ENCODE peak calls at places on chromosomes 6 and 20, in six cellular contexts. One of them, this sample, is unnamed.

GRCh38 chr20:62358171-62358719 is 8.9 kb downstream of the LAMA5 start:
- DNase-seq in H54: peak
- DNase-seq in adrenal gland: peak
- DNase-seq in A549: peak
- DNase-seq in ovary: no peak
- DNase-seq in GM12892: no peak
- DNase-seq in this sample: no peak

GRCh38 chr20:21557246-21557982 is 43.5 kb upstream of the NKX2-2 start:
- DNase-seq in H54: no peak
- DNase-seq in GM12892: no peak
- DNase-seq in ovary: no peak
- DNase-seq in adrenal gland: no peak
- DNase-seq in A549: no peak
- DNase-seq in this sample: no peak

GRCh38 chr6:15352884-15353283 is 107.0 kb downstream of the JARID2 start:
- DNase-seq in ovary: no peak
- DNase-seq in H54: no peak
- DNase-seq in GM12892: no peak
- DNase-seq in adrenal gland: no peak
- DNase-seq in A549: no peak
- DNase-seq in this sample: no peak

GRCh38 chr6:34067814-34068213 is 78.1 kb downstream of the GRM4 start:
- DNase-seq in adrenal gland: no peak
- DNase-seq in GM12892: no peak
- DNase-seq in ovary: no peak
- DNase-seq in A549: peak
- DNase-seq in H54: no peak
- DNase-seq in this sample: no peak

GRCh38 chr6:34994693-34995092 is 105.6 kb downstream of the ANKS1A start:
- DNase-seq in A549: no peak
- DNase-seq in ovary: no peak
- DNase-seq in GM12892: no peak
- DNase-seq in H54: no peak
- DNase-seq in adrenal gland: peak
- DNase-seq in this sample: no peak

GRCh38 chr20:49570828-49571552 is 3.1 kb upstream of the PTGIS start:
- DNase-seq in H54: no peak
- DNase-seq in A549: no peak
- DNase-seq in GM12892: no peak
- DNase-seq in ovary: no peak
- DNase-seq in adrenal gland: no peak
- DNase-seq in this sample: no peak

GRCh38 chr6:5085638-5086293 is 625 bp downstream of the PPP1R3G start:
- DNase-seq in adrenal gland: peak
- DNase-seq in H54: no peak
- DNase-seq in A549: peak
- DNase-seq in ovary: peak
- DNase-seq in GM12892: no peak
- DNase-seq in this sample: no peak

GRCh38 chr20:13212750-13213149 is 8.3 kb upstream of the ISM1 start:
- DNase-seq in A549: no peak
- DNase-seq in H54: no peak
- DNase-seq in ovary: no peak
- DNase-seq in GM12892: no peak
- DNase-seq in adrenal gland: no peak
- DNase-seq in this sample: no peak

GRCh38 chr6:142827356-142827755 is 117.6 kb downstream of the HIVEP2 start:
- DNase-seq in adrenal gland: peak
- DNase-seq in ovary: no peak
- DNase-seq in A549: no peak
- DNase-seq in H54: no peak
- DNase-seq in GM12892: no peak
- DNase-seq in this sample: no peak

GRCh38 chr6:24125980-24126379 is at the start of gene NRSN1:
- DNase-seq in A549: no peak
- DNase-seq in adrenal gland: peak
- DNase-seq in H54: no peak
- DNase-seq in GM12892: no peak
- DNase-seq in ovary: no peak
- DNase-seq in this sample: no peak

GRCh38 chr6:159107451-159108260 is 61.5 kb upstream of the FNDC1 start:
- DNase-seq in H54: no peak
- DNase-seq in adrenal gland: no peak
- DNase-seq in A549: no peak
- DNase-seq in GM12892: no peak
- DNase-seq in ovary: no peak
- DNase-seq in this sample: no peak

DNA sequence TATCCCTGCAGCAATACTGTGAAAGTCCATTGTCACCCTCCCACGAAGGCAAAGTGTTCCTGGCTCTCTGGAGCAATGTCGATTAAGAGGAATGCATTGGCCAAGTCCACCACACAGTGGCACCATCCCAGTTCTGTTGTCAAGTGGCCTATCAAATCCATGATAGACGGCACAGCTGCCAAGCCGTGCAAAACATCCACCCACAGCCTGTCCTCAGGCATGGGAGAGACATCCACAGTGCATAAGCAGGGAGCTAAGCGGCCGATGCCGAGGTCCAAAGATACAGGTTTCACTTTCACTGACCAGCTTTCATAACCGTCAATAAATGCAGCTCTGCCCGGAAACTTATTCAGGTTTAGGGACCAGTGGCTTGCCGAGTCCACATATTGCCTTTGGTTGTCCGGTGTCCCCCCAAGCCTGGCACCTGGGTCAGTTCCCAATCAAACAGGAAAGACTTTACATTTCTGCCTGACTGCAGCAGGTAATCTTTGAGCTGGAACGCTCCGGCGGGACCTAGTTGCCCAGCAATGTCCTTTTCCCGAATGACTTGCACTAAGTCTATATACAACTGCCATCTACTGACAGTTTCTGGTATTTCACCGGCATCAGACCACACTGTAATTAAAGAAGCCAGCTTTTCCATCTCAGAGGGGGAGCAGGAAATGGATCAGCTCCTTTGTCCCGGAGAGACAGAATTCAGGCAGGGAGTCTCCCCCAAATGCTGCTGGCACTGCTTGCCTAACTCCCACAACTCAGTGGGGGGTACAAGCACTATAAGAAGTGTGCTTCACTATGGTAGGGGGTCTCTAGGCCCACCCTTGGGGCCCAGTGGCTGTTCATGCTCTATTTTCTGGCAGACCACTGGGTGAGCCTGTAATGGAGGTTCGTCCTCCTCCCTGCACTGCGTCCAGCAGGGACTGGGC is 6.3 kb downstream of the ZKSCAN3 start:
- DNase-seq in H54: peak
- DNase-seq in A549: peak
- DNase-seq in GM12892: peak
- DNase-seq in adrenal gland: peak
- DNase-seq in ovary: peak
- DNase-seq in this sample: peak
- TF ChIP-seq POLR2A in H54: no peak
- TF ChIP-seq POLR2A in A549: no peak
- TF ChIP-seq POLR2A in GM12892: no peak
- TF ChIP-seq POLR2A in adrenal gland: no peak
- TF ChIP-seq POLR2A in ovary: no peak
- TF ChIP-seq POLR2A in this sample: no peak

GRCh38 chr20:57409316-57409671 is 18.1 kb downstream of the RBM38 start:
- DNase-seq in H54: no peak
- DNase-seq in adrenal gland: no peak
- DNase-seq in ovary: peak
- DNase-seq in A549: no peak
- DNase-seq in GM12892: no peak
- DNase-seq in this sample: no peak

GRCh38 chr20:57408536-57409233 is 17.5 kb downstream of the RBM38 start:
- DNase-seq in GM12892: no peak
- DNase-seq in ovary: no peak
- DNase-seq in A549: no peak
- DNase-seq in adrenal gland: no peak
- DNase-seq in H54: no peak
- DNase-seq in this sample: no peak

GRCh38 chr20:57408131-57408530 is 16.9 kb downstream of the RBM38 start:
- DNase-seq in adrenal gland: no peak
- DNase-seq in A549: no peak
- DNase-seq in H54: no peak
- DNase-seq in ovary: no peak
- DNase-seq in GM12892: no peak
- DNase-seq in this sample: no peak

GRCh38 chr20:57405236-57406016 is 14.2 kb downstream of the RBM38 start:
- DNase-seq in ovary: no peak
- DNase-seq in A549: no peak
- DNase-seq in H54: no peak
- DNase-seq in adrenal gland: no peak
- DNase-seq in GM12892: no peak
- DNase-seq in this sample: no peak

DNA sequence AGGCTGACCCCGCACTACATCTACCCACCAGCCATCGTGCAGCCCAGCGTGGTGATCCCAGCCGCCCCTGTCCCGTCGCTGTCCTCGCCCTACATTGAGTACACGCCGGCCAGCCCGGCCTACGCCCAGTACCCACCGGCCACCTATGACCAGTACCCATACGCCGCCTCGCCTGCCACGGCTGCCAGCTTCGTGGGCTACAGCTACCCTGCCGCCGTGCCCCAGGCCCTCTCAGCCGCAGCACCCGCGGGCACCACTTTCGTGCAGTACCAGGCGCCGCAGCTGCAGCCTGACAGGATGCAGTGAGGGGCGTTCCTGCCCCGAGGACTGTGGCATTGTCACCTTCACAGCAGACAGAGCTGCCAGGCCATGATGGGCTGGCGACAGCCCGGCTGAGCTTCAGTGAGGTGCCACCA is 16.4 kb downstream of the RBM38 start:
- DNase-seq in adrenal gland: peak
- DNase-seq in H54: no peak
- DNase-seq in A549: no peak
- DNase-seq in GM12892: no peak
- DNase-seq in ovary: no peak
- DNase-seq in this sample: no peak
- TF ChIP-seq POLR2A in adrenal gland: no peak
- TF ChIP-seq POLR2A in H54: no peak
- TF ChIP-seq POLR2A in A549: no peak
- TF ChIP-seq POLR2A in GM12892: no peak
- TF ChIP-seq POLR2A in ovary: no peak
- TF ChIP-seq POLR2A in this sample: no peak

GRCh38 chr6:70667256-70667710 is 400 bp upstream of the SMAP1 start:
- DNase-seq in ovary: no peak
- DNase-seq in H54: no peak
- DNase-seq in GM12892: no peak
- DNase-seq in adrenal gland: no peak
- DNase-seq in A549: no peak
- DNase-seq in this sample: no peak

GRCh38 chr6:70669133-70669532 is 1.4 kb downstream of the SMAP1 start:
- DNase-seq in A549: no peak
- DNase-seq in ovary: no peak
- DNase-seq in H54: no peak
- DNase-seq in GM12892: no peak
- DNase-seq in adrenal gland: no peak
- DNase-seq in this sample: no peak

GRCh38 chr6:70668499-70668812 is 773 bp downstream of the SMAP1 start:
- DNase-seq in ovary: no peak
- DNase-seq in adrenal gland: no peak
- DNase-seq in GM12892: no peak
- DNase-seq in A549: no peak
- DNase-seq in H54: peak
- DNase-seq in this sample: peak

GRCh38 chr6:70666726-70667125 is 957 bp upstream of the SMAP1 start:
- DNase-seq in GM12892: no peak
- DNase-seq in ovary: no peak
- DNase-seq in H54: no peak
- DNase-seq in adrenal gland: no peak
- DNase-seq in A549: no peak
- DNase-seq in this sample: no peak

GRCh38 chr6:70667711-70668498 is at the start of gene SMAP1:
- DNase-seq in A549: peak
- DNase-seq in GM12892: peak
- DNase-seq in H54: peak
- DNase-seq in adrenal gland: peak
- DNase-seq in ovary: peak
- DNase-seq in this sample: peak
- TF ChIP-seq POLR2A in A549: peak
- TF ChIP-seq POLR2A in GM12892: peak
- TF ChIP-seq POLR2A in H54: peak
- TF ChIP-seq POLR2A in adrenal gland: peak
- TF ChIP-seq POLR2A in ovary: peak
- TF ChIP-seq POLR2A in this sample: no peak

GRCh38 chr6:147058786-147059434 is 145.3 kb upstream of the STXBP5 start:
- DNase-seq in GM12892: no peak
- DNase-seq in adrenal gland: no peak
- DNase-seq in H54: no peak
- DNase-seq in ovary: no peak
- DNase-seq in A549: no peak
- DNase-seq in this sample: no peak

GRCh38 chr6:147065786-147066185 is 138.4 kb upstream of the STXBP5 start:
- DNase-seq in H54: no peak
- DNase-seq in adrenal gland: no peak
- DNase-seq in GM12892: no peak
- DNase-seq in ovary: no peak
- DNase-seq in A549: no peak
- DNase-seq in this sample: no peak

GRCh38 chr6:147063469-147064031 is 140.7 kb upstream of the STXBP5 start:
- DNase-seq in H54: peak
- DNase-seq in A549: peak
- DNase-seq in GM12892: no peak
- DNase-seq in ovary: no peak
- DNase-seq in adrenal gland: no peak
- DNase-seq in this sample: peak

GRCh38 chr6:147060636-147061035 is 143.6 kb upstream of the STXBP5 start:
- DNase-seq in ovary: no peak
- DNase-seq in H54: no peak
- DNase-seq in adrenal gland: no peak
- DNase-seq in GM12892: no peak
- DNase-seq in A549: no peak
- DNase-seq in this sample: no peak

DNA sequence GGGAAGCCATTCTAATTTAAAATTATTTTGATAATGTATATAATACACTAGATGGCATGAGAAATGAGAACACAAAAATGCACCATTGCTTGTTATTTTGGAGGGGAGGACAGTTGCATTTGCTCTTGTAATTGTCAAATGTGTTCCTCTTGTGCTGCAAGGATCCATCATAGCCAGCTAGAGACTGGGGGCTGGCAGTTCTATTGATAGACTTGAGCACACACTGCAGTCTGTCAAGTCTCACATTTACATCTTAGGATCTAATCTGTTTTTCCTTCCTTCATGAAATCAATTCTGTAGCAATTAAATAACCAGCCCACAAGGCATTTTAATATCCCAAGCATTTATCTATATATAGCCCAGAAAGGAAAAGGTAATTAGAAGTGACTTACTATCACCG is 143.1 kb upstream of the STXBP5 start:
- DNase-seq in adrenal gland: no peak
- DNase-seq in ovary: no peak
- DNase-seq in A549: no peak
- DNase-seq in H54: no peak
- DNase-seq in GM12892: no peak
- DNase-seq in this sample: no peak
- TF ChIP-seq POLR2A in adrenal gland: no peak
- TF ChIP-seq POLR2A in ovary: no peak
- TF ChIP-seq POLR2A in A549: no peak
- TF ChIP-seq POLR2A in H54: no peak
- TF ChIP-seq POLR2A in GM12892: no peak
- TF ChIP-seq POLR2A in this sample: no peak